ENCODE peak calls at places on chromosomes 7 and 10, in five cellular contexts. One of them, this sample, is unnamed.

GRCh38 chr7:31772211-31772610 is 85.2 kb downstream of the PPP1R17 start:
- DNase-seq in heart left ventricle: no peak
- DNase-seq in body of pancreas: no peak
- DNase-seq in uterus: no peak
- DNase-seq in Peyer's patch: no peak
- DNase-seq in this sample: no peak

GRCh38 chr7:27079234-27079975 is 16.4 kb downstream of the HOXA1 start:
- DNase-seq in heart left ventricle: no peak
- DNase-seq in body of pancreas: no peak
- DNase-seq in uterus: no peak
- DNase-seq in Peyer's patch: no peak
- DNase-seq in this sample: no peak

GRCh38 chr7:141132671-141133070 is 58.8 kb downstream of the TMEM178B start:
- DNase-seq in heart left ventricle: no peak
- DNase-seq in body of pancreas: no peak
- DNase-seq in uterus: no peak
- DNase-seq in Peyer's patch: no peak
- DNase-seq in this sample: no peak

GRCh38 chr10:38043516-38043915 is 33.0 kb downstream of the ZNF33A start:
- DNase-seq in heart left ventricle: no peak
- DNase-seq in body of pancreas: no peak
- DNase-seq in uterus: no peak
- DNase-seq in Peyer's patch: no peak
- DNase-seq in this sample: no peak

GRCh38 chr10:48697821-48698764 is 13.4 kb downstream of the WDFY4 start:
- DNase-seq in heart left ventricle: no peak
- DNase-seq in body of pancreas: no peak
- DNase-seq in uterus: no peak
- DNase-seq in Peyer's patch: no peak
- DNase-seq in this sample: no peak

GRCh38 chr7:113299748-113300147 is 181.4 kb upstream of the SMIM30 start:
- DNase-seq in heart left ventricle: no peak
- DNase-seq in body of pancreas: no peak
- DNase-seq in uterus: no peak
- DNase-seq in Peyer's patch: no peak
- DNase-seq in this sample: no peak

GRCh38 chr7:123190109-123190831 is 9.5 kb downstream of the SLC13A1 start:
- DNase-seq in heart left ventricle: no peak
- DNase-seq in body of pancreas: no peak
- DNase-seq in uterus: no peak
- DNase-seq in Peyer's patch: no peak
- DNase-seq in this sample: no peak

GRCh38 chr7:98831641-98832221 is 38.1 kb downstream of the TMEM130 start:
- DNase-seq in heart left ventricle: no peak
- DNase-seq in body of pancreas: peak
- DNase-seq in uterus: no peak
- DNase-seq in Peyer's patch: no peak
- DNase-seq in this sample: no peak

GRCh38 chr7:95921543-95921942 is 149.2 kb downstream of the DYNC1I1 start:
- DNase-seq in heart left ventricle: no peak
- DNase-seq in body of pancreas: no peak
- DNase-seq in uterus: no peak
- DNase-seq in Peyer's patch: no peak
- DNase-seq in this sample: no peak

GRCh38 chr7:46927131-46927810 is 654.6 kb downstream of the TNS3 start:
- DNase-seq in heart left ventricle: no peak
- DNase-seq in body of pancreas: no peak
- DNase-seq in uterus: no peak
- DNase-seq in Peyer's patch: no peak
- DNase-seq in this sample: no peak

GRCh38 chr10:101894742-101895141 is 51.1 kb upstream of the KCNIP2 start:
- DNase-seq in heart left ventricle: peak
- DNase-seq in body of pancreas: no peak
- DNase-seq in uterus: no peak
- DNase-seq in Peyer's patch: no peak
- DNase-seq in this sample: no peak

GRCh38 chr10:101896466-101896865 is 52.9 kb upstream of the KCNIP2 start:
- DNase-seq in heart left ventricle: no peak
- DNase-seq in body of pancreas: no peak
- DNase-seq in uterus: no peak
- DNase-seq in Peyer's patch: no peak
- DNase-seq in this sample: no peak

GRCh38 chr10:101894266-101894665 is 50.7 kb upstream of the KCNIP2 start:
- DNase-seq in heart left ventricle: no peak
- DNase-seq in body of pancreas: no peak
- DNase-seq in uterus: no peak
- DNase-seq in Peyer's patch: no peak
- DNase-seq in this sample: no peak

GRCh38 chr10:101895781-101896180 is 52.2 kb upstream of the KCNIP2 start:
- DNase-seq in heart left ventricle: no peak
- DNase-seq in body of pancreas: no peak
- DNase-seq in uterus: no peak
- DNase-seq in Peyer's patch: no peak
- DNase-seq in this sample: no peak

GRCh38 chr10:101897633-101898032 is 54.0 kb upstream of the KCNIP2 start:
- DNase-seq in heart left ventricle: no peak
- DNase-seq in body of pancreas: peak
- DNase-seq in uterus: no peak
- DNase-seq in Peyer's patch: no peak
- DNase-seq in this sample: no peak
- H3K27ac ChIP-seq in heart left ventricle: no peak
- H3K27ac ChIP-seq in body of pancreas: no peak
- H3K27ac ChIP-seq in uterus: no peak
- H3K27ac ChIP-seq in Peyer's patch: no peak
- H3K27ac ChIP-seq in this sample: no peak

GRCh38 chr10:27242951-27243551 is 2.5 kb upstream of the ACBD5 start:
- DNase-seq in heart left ventricle: peak
- DNase-seq in body of pancreas: peak
- DNase-seq in uterus: peak
- DNase-seq in Peyer's patch: peak
- DNase-seq in this sample: peak
- TF ChIP-seq POLR2A in heart left ventricle: no peak
- TF ChIP-seq POLR2A in body of pancreas: peak
- TF ChIP-seq POLR2A in uterus: no peak
- TF ChIP-seq POLR2A in Peyer's patch: no peak
- TF ChIP-seq POLR2A in this sample: no peak

DNA sequence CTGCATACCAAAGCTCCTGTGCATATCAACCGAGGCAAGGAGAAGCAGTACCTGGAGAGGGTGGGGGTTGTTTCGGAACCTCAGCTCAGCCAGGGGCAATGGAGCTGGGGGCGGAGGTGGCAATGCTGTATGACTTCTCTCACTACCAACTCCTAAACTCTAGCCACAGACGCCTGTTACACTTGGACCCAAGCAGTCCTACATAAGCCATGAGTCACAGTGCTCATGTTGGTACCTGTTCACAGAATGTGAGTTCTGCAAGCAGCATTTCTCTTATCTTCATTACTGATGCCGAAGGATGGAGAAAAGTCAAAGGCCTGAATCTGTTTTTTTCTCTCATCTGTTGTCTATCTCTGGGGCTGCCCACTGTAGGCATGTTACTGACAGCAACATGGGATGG is 3.2 kb upstream of the RAB18 start:
- DNase-seq in heart left ventricle: no peak
- DNase-seq in body of pancreas: no peak
- DNase-seq in uterus: no peak
- DNase-seq in Peyer's patch: no peak
- DNase-seq in this sample: no peak
- H3K27ac ChIP-seq in heart left ventricle: no peak
- H3K27ac ChIP-seq in body of pancreas: no peak
- H3K27ac ChIP-seq in uterus: no peak
- H3K27ac ChIP-seq in Peyer's patch: no peak
- H3K27ac ChIP-seq in this sample: no peak

GRCh38 chr10:118962159-118962863 is 67.2 kb upstream of the NANOS1 start:
- DNase-seq in heart left ventricle: no peak
- DNase-seq in body of pancreas: no peak
- DNase-seq in uterus: no peak
- DNase-seq in Peyer's patch: no peak
- DNase-seq in this sample: no peak
- TF ChIP-seq POLR2A in heart left ventricle: no peak
- TF ChIP-seq POLR2A in body of pancreas: no peak
- TF ChIP-seq POLR2A in uterus: no peak
- TF ChIP-seq POLR2A in Peyer's patch: no peak
- TF ChIP-seq POLR2A in this sample: no peak

GRCh38 chr10:101987136-101987535 is 68.8 kb downstream of the ARMH3 start:
- DNase-seq in heart left ventricle: no peak
- DNase-seq in body of pancreas: no peak
- DNase-seq in uterus: no peak
- DNase-seq in Peyer's patch: no peak
- DNase-seq in this sample: no peak

DNA sequence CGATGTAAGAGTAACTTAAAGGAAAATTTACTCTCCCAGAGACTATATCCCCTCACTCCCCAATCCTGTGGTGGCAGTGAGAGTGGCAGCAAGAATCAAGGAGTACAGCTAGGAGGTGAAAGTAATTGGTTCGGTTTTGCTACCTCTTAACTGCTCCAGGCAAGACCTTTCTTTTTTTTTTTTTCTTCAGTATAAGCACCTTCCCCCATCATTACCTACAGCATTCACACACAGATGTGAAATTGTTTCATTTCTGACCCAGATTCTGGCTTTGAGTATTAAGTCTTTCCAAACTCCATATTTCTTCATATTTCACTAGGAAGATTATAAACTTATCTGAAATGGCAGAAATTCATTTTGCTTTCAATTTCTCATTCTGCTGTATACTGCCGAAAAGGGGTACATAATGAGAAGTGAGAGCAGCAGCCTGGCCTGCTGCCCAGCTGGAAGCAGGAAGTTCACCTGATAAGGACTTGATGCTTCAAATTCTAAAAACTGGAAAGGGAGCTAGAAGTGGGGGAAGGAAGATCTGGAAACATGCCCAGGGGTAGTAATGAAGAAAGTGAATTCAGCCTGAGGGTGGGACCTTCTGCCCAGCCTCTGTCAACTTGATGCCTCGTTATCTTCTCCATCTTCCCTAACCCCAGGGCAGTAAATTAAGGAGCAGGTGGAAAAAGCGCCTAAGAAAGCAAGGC is 69.5 kb downstream of the ARMH3 start:
- DNase-seq in heart left ventricle: peak
- DNase-seq in body of pancreas: no peak
- DNase-seq in uterus: no peak
- DNase-seq in Peyer's patch: peak
- DNase-seq in this sample: no peak
- H3K27ac ChIP-seq in heart left ventricle: no peak
- H3K27ac ChIP-seq in body of pancreas: no peak
- H3K27ac ChIP-seq in uterus: no peak
- H3K27ac ChIP-seq in Peyer's patch: no peak
- H3K27ac ChIP-seq in this sample: no peak

GRCh38 chr10:72318383-72319262 is 36.1 kb downstream of the DNAJB12 start:
- DNase-seq in heart left ventricle: no peak
- DNase-seq in body of pancreas: no peak
- DNase-seq in uterus: no peak
- DNase-seq in Peyer's patch: no peak
- DNase-seq in this sample: no peak

GRCh38 chr10:72321248-72322029 is 33.3 kb downstream of the DNAJB12 start:
- DNase-seq in heart left ventricle: no peak
- DNase-seq in body of pancreas: peak
- DNase-seq in uterus: no peak
- DNase-seq in Peyer's patch: no peak
- DNase-seq in this sample: no peak

GRCh38 chr10:72320676-72321247 is 34.0 kb downstream of the DNAJB12 start:
- DNase-seq in heart left ventricle: peak
- DNase-seq in body of pancreas: peak
- DNase-seq in uterus: peak
- DNase-seq in Peyer's patch: peak
- DNase-seq in this sample: peak

GRCh38 chr10:72322030-72322279 is 32.8 kb downstream of the DNAJB12 start:
- DNase-seq in heart left ventricle: no peak
- DNase-seq in body of pancreas: no peak
- DNase-seq in uterus: no peak
- DNase-seq in Peyer's patch: no peak
- DNase-seq in this sample: no peak

DNA sequence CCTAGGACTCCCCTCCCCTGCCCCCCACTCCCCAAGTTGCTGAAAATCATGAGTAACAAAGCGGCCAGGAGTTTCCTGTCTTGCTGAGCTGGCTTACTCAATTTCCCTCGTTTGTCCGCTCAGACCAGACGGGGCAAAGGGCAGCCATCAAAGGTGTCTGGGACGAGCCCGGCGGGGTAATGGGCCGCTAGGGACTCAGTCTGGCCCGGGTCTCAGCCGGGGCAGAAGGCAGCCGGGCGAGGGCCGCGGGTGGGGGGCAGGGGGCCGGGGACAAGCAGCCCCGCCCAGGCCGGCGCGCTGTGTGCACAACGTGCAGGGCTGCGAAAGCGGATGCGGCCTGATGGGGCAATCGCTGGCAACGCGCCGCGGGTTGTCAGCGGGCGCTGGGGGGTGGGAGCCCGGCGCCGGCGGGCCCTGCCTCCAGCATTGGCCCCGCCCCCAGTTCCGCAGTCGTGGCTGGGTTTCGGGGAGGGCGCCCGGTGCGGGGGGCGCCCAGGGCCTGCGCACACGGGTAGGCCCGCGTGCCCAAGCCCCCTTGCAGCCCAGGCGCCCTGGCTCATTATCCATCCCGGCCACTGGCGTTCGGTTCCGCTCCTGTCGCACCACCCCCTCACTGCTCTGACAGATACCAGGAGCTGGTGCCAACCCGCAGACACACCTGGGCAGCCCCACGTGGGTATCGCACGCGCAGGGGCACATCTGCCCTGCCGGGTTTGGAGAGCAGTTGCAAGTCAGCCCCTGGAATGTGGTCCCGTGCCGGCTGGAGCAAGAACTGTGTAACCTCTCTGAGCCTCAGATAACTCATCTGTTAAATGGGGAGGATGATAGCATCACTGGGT is 35.1 kb downstream of the DNAJB12 start:
- DNase-seq in heart left ventricle: peak
- DNase-seq in body of pancreas: peak
- DNase-seq in uterus: peak
- DNase-seq in Peyer's patch: peak
- DNase-seq in this sample: peak
- TF ChIP-seq POLR2A in heart left ventricle: no peak
- TF ChIP-seq POLR2A in body of pancreas: peak
- TF ChIP-seq POLR2A in uterus: peak
- TF ChIP-seq POLR2A in Peyer's patch: peak
- TF ChIP-seq POLR2A in this sample: peak

DNA sequence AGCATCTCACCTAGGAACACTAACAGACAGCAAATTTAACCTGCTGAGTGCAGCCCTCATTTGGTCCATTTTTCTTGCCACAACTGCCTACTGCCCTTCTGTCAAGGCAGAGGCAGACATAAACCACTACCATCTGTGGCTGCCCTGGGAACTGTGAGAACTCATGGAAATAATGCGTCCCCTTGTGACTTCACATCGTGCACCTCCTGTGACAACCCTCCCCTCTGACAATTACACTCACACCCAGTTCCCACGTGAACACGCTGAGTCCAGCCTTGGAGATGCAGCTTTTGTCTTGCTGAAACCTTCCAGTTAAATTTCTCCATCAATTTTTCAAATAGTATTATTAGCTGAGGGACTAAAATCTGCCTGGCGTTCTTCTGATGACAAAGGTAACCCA is 193.1 kb upstream of the KLF14 start:
- DNase-seq in heart left ventricle: no peak
- DNase-seq in body of pancreas: no peak
- DNase-seq in uterus: no peak
- DNase-seq in Peyer's patch: peak
- DNase-seq in this sample: no peak
- H3K27ac ChIP-seq in heart left ventricle: no peak
- H3K27ac ChIP-seq in body of pancreas: no peak
- H3K27ac ChIP-seq in uterus: no peak
- H3K27ac ChIP-seq in Peyer's patch: no peak
- H3K27ac ChIP-seq in this sample: peak